ENCODE peak calls at places on chromosomes 6 and 20, in nine cellular contexts. U is coronary artery, A is adrenal gland, J is tibial nerve, E is brain microvascular endothelial cell, F is lung, W is IMR-90, P is OCI-LY7, B is breast epithelium. Q is an unnamed sample.

GRCh38 chr6:3265671-3266070 is 6.9 kb downstream of the PSMG4 start:
- DNase-seq in U (no peak), A (no peak), J (no peak), E (no peak), F (no peak), W (peak; percentile 16), P (no peak), B (no peak), Q (no peak)

GRCh38 chr6:113645576-113645970 is 211.6 kb upstream of the MARCKS start:
- DNase-seq in U (no peak), A (no peak), J (no peak), E (peak; percentile 93), F (no peak), W (peak; percentile 97), P (no peak), B (no peak), Q (no peak)

GRCh38 chr20:48025061-48025515 is 239.8 kb upstream of the SULF2 start:
- DNase-seq in U (no peak), A (peak; percentile 90), J (peak; percentile 24), E (peak; percentile 77), F (no peak), W (peak; percentile 29), P (peak; percentile 15), B (no peak), Q (no peak)

GRCh38 chr6:52326540-52327364 is 35.2 kb upstream of the PAQR8 start:
- DNase-seq in U (no peak), A (no peak), J (no peak), E (no peak), F (no peak), W (no peak), P (no peak), B (no peak), Q (no peak)

GRCh38 chr6:33610779-33611421 is 10.2 kb upstream of the ITPR3 start:
- DNase-seq in U (no peak), A (no peak), J (peak; percentile 56), E (no peak), F (no peak), W (no peak), P (no peak), B (no peak), Q (peak; percentile 64)

GRCh38 chr6:27178001-27178730 is 69.3 kb upstream of the PRSS16 start:
- DNase-seq in U (peak; percentile 75), A (peak; percentile 75), J (peak; percentile 19), E (peak; percentile 91), F (peak; percentile 69), W (peak; percentile 94), P (peak; percentile 74), B (no peak), Q (peak; percentile 15)

GRCh38 chr20:18739785-18740184 is 73.8 kb upstream of the SCP2D1 start:
- DNase-seq in U (no peak), A (no peak), J (no peak), E (peak; percentile 85), F (no peak), W (peak; percentile 90), P (no peak), B (no peak), Q (no peak)

GRCh38 chr20:54208492-54209044 is 681 bp downstream of the PFDN4 start:
- DNase-seq in U (no peak), A (no peak), J (no peak), E (peak; percentile 44), F (no peak), W (peak; percentile 63), P (peak; percentile 43), B (no peak), Q (no peak)

GRCh38 chr6:159440907-159441703 is 251.9 kb downstream of the SOD2 start:
- DNase-seq in U (no peak), A (no peak), J (no peak), E (no peak), F (no peak), W (no peak), P (no peak), B (no peak), Q (no peak)

GRCh38 chr6:115591973-115592486 is 468.7 kb downstream of the FRK start:
- DNase-seq in U (no peak), A (no peak), J (no peak), E (no peak), F (no peak), W (peak; percentile 7), P (no peak), B (no peak), Q (no peak)

GRCh38 chr6:54419885-54420284 is 111.6 kb downstream of the TINAG start:
- DNase-seq in U (no peak), A (no peak), J (no peak), E (peak; percentile 69), F (no peak), W (peak; percentile 96), P (no peak), B (no peak), Q (no peak)

GRCh38 chr6:125597411-125598253 is 151.8 kb upstream of the HEY2 start:
- DNase-seq in U (no peak), A (no peak), J (no peak), E (no peak), F (peak; percentile 70), W (no peak), P (peak; percentile 28), B (no peak), Q (no peak)

GRCh38 chr6:28943223-28943556 is 19.4 kb upstream of the TRIM27 start:
- DNase-seq in U (no peak), A (no peak), J (no peak), E (no peak), F (no peak), W (no peak), P (no peak), B (no peak), Q (no peak)

GRCh38 chr6:133136177-133136896 is 104.8 kb upstream of the EYA4 start:
- DNase-seq in U (no peak), A (no peak), J (no peak), E (no peak), F (no peak), W (no peak), P (no peak), B (no peak), Q (no peak)

GRCh38 chr20:9886227-9886626 is 47.4 kb upstream of the PAK5 start:
- DNase-seq in U (no peak), A (no peak), J (no peak), E (peak; percentile 65), F (no peak), W (peak; percentile 0), P (no peak), B (no peak), Q (no peak)

GRCh38 chr6:111565316-111566221 is 40.1 kb downstream of the TRAF3IP2 start:
- DNase-seq in U (no peak), A (no peak), J (no peak), E (no peak), F (no peak), W (no peak), P (peak; percentile 86), B (no peak), Q (no peak)

GRCh38 chr20:46220808-46221207 is 87.5 kb downstream of the CDH22 start:
- DNase-seq in U (no peak), A (no peak), J (no peak), E (no peak), F (no peak), W (no peak), P (no peak), B (no peak), Q (no peak)

GRCh38 chr6:16496982-16497823 is 258.8 kb downstream of the GMPR start:
- DNase-seq in U (no peak), A (no peak), J (no peak), E (no peak), F (no peak), W (peak; percentile 52), P (no peak), B (no peak), Q (no peak)

GRCh38 chr6:72418495-72418894 is 203.4 kb upstream of the KCNQ5 start:
- DNase-seq in U (no peak), A (no peak), J (no peak), E (peak; percentile 59), F (no peak), W (peak; percentile 89), P (no peak), B (no peak), Q (no peak)

DNA sequence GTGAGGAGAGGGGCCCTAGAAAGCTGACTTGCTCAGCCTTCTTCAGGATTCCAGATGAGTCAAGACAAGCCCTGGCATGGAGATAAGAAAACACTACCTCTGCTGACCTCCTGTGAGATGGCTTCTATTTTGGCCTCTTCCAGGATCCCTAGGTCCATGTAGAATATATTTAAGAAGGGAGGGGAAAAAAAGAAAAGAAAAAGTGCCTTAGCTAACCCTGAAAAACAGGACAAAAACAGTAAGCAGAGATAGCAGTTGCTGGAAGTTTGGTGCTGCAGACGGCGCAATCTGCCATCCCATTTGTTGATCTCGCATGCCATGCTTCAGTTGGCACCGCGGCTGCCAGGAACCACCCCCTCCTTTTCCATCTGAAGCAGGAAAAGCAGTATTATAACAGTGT is 100.0 kb downstream of the ARMC2 start:
- DNase-seq in U (no peak), A (no peak), J (no peak), E (peak; percentile 14), F (no peak), W (no peak), P (no peak), B (no peak), Q (peak; percentile 43)
- H3K27ac ChIP-seq in U (peak overlapping the region; percentile 77), A (no peak overlapping the region), J (peak overlapping the region; percentile 48), E (peak overlapping the region; percentile 64), F (peak overlapping the region; percentile 43), W (no peak overlapping the region), P (no peak overlapping the region), B (peak overlapping the region; percentile 87), Q (peak overlapping the region; percentile 75)

DNA sequence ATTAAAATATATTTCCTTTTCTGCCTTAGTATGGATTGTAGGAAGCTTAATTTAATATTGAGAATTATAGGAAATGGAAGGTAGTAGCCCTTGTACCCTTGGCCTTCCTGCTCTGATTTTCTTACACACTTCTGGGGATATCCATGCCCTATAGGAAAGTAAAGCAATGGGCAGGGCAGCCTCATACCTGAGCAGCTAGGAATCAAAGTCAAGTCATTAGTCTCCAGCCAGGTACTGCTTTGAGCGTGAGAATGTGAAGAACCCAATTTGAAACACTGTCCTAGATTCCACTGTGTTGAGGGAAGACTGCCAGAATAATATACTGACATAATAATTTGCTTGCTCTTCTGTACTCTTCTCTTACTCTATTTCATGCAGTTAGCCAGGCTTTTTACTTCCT is 51.0 kb upstream of the L3MBTL3 start:
- DNase-seq in U (no peak), A (no peak), J (no peak), E (no peak), F (no peak), W (no peak), P (no peak), B (no peak), Q (no peak)
- H3K4me3 ChIP-seq in U (no peak overlapping the region), A (no peak overlapping the region), J (no peak overlapping the region), E (no peak overlapping the region), F (no peak overlapping the region), W (no peak overlapping the region), P (no peak overlapping the region), B (no peak overlapping the region), Q (no peak overlapping the region)

GRCh38 chr20:56187791-56188190 is 60.7 kb upstream of the MC3R start:
- DNase-seq in U (no peak), A (no peak), J (no peak), E (no peak), F (no peak), W (no peak), P (no peak), B (no peak), Q (peak; percentile 8)
- TF ChIP-seq CTCF in U (no peak), A (no peak), J (peak; percentile 21), E (peak; percentile 3), F (no peak), W (no peak), P (no peak), B (peak; percentile 22), Q (peak; percentile 27)

DNA sequence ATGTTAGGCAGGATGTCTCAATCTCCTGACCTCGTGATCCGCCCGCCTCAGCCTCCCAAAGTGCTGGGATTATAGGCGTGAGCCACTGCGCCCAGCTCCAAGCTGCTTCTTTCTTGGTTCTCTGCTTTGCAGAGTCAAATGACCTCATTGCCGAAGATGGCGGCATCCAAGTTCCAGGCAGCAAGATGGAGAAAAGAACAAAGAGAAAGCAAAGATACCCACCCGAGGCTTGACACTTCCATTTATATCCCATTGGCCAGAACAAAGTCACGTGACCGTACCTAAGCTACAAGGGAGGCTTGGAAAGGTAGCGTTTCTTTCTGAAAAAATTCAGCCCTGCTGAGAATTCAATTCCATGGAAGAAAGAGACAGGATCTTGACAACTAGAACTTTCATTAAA is 183.4 kb upstream of the SALL4 start:
- DNase-seq in U (no peak), A (no peak), J (no peak), E (no peak), F (no peak), W (no peak), P (no peak), B (no peak), Q (no peak)
- H3K27ac ChIP-seq in U (no peak overlapping the region), A (no peak overlapping the region), J (no peak overlapping the region), E (peak overlapping the region; percentile 76), F (no peak overlapping the region), W (peak overlapping the region; percentile 81), P (no peak overlapping the region), B (peak overlapping the region; percentile 85), Q (no peak overlapping the region)

Q was measured in dorsolateral prefrontal cortex.